ENCODE peak calls at places on chromosomes 4 and X, in six cellular contexts. I is astrocyte; Q is tibial nerve; B is CD8-positive, alpha-beta memory T cell; S is right cardiac atrium; T is cardiac muscle cell. R is an unnamed sample.

GRCh38 chr4:108148316-108148715 is 20.4 kb downstream of the LEF1 start:
- DNase-seq in Q (no peak), S (no peak), B (no peak), T (no peak), I (no peak), R (no peak)

GRCh38 chrX:150635952-150636351 is 57.2 kb upstream of the MTMR1 start:
- DNase-seq in B (no peak), S (no peak), I (peak), Q (no peak), T (no peak), R (peak)

GRCh38 chrX:70907900-70908299 is 611 bp downstream of the TEX11 start:
- DNase-seq in Q (no peak), B (no peak), T (no peak), I (no peak), S (no peak), R (no peak)

GRCh38 chrX:100658936-100659335 is 14.9 kb downstream of the SRPX2 start:
- DNase-seq in Q (no peak), I (no peak), S (no peak), B (no peak), T (no peak), R (no peak)

GRCh38 chr4:15754323-15754722 is 23.8 kb upstream of the CD38 start:
- DNase-seq in S (no peak), T (no peak), B (peak), I (peak), Q (no peak), R (no peak)

GRCh38 chrX:155819966-155820491 is 61.1 kb upstream of the VAMP7 start:
- DNase-seq in Q (peak), S (peak), T (peak), B (peak), I (peak), R (peak)

GRCh38 chr4:102263024-102263787 is 82.1 kb downstream of the SLC39A8 start:
- DNase-seq in Q (peak), T (peak), B (no peak), I (peak), S (no peak), R (peak)

GRCh38 chrX:29422034-29422433 is 793.3 kb upstream of the MAGEB2 start:
- DNase-seq in Q (no peak), S (no peak), I (no peak), T (no peak), B (no peak), R (no peak)

GRCh38 chrX:23931149-23931604 is 23.4 kb downstream of the CXorf58 start:
- DNase-seq in I (no peak), B (peak), T (no peak), Q (no peak), S (no peak), R (no peak)

GRCh38 chrX:14032383-14032782 is 2.7 kb upstream of the GEMIN8 start:
- DNase-seq in I (no peak), S (no peak), B (peak), T (peak), Q (peak), R (no peak)

GRCh38 chr4:143411527-143412480 is 75.1 kb downstream of the GAB1 start:
- DNase-seq in B (no peak), T (no peak), I (peak), Q (no peak), S (no peak), R (no peak)

GRCh38 chr4:12827966-12828365 is 656.2 kb downstream of the RAB28 start:
- DNase-seq in I (no peak), S (no peak), T (no peak), Q (no peak), B (no peak), R (no peak)

GRCh38 chrX:13494562-13494961 is 74.8 kb upstream of the EGFL6 start:
- DNase-seq in T (no peak), I (no peak), S (no peak), Q (no peak), B (no peak), R (no peak)

GRCh38 chr4:140374130-140374477 is 658 bp downstream of the SCOC start:
- DNase-seq in Q (no peak), S (no peak), T (no peak), I (no peak), B (no peak), R (no peak)

GRCh38 chr4:20420916-20421315 is 169.2 kb downstream of the SLIT2 start:
- DNase-seq in T (no peak), Q (no peak), S (no peak), I (no peak), B (no peak), R (no peak)

GRCh38 chr4:1985780-1986577 is 22.8 kb downstream of the NELFA start:
- DNase-seq in S (peak), Q (no peak), B (no peak), T (no peak), I (no peak), R (no peak)

GRCh38 chr4:76703123-76703490 is 194.8 kb downstream of the SOWAHB start:
- DNase-seq in T (no peak), Q (no peak), B (no peak), I (no peak), S (no peak), R (peak)
- H3K27ac ChIP-seq in T (no peak), Q (no peak), B (no peak), I (peak), S (no peak), R (peak)

GRCh38 chr4:113899260-113900177 is 79.9 kb downstream of the ARSJ start:
- DNase-seq in B (peak), Q (no peak), I (no peak), S (peak), T (no peak), R (no peak)

GRCh38 chr4:113905301-113905700 is 74.1 kb downstream of the ARSJ start:
- DNase-seq in T (no peak), S (no peak), I (no peak), Q (no peak), B (no peak), R (no peak)

GRCh38 chr4:113907559-113907958 is 71.9 kb downstream of the ARSJ start:
- DNase-seq in S (no peak), T (no peak), I (no peak), Q (no peak), B (no peak), R (no peak)

DNA sequence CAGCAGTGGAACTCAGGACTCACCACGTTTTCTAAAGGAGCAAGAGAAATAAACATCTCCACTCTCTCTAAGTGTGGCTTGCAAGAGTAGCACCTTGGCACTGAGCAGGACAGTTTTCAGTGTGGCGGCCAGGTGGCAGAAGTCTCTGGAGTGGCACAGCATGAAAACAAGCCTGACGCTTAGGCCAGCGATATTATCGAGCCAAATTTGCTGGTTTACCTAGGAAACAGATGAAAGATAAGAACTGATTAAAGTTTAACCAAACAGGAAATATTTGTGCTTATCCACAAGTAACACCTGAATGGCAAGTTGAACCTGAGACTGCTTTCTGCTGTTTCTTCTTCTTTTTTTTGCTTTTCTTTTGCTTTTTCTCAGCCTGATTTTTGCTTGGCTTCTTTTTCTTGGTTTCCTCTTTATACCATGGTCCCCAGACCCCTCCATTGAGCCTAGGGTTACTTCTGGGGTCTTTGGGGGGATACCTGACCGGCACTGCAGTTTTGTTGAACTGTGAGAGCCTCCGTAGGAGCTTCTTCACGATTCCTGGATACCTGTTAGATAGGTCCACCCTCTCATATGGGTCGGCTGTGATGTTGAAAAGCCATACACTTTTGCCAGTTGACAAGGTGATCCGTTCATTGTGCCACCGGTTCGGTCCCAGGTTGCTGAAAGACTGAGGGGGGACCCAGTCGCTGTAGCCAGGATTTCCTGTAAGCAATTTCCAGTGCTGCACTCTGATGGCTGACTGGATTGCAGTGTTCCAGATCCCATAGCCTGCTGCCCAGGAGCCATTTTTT is 77.3 kb downstream of the ARSJ start:
- DNase-seq in T (no peak), B (peak), Q (no peak), I (no peak), S (peak), R (no peak)
- H3K27ac ChIP-seq in T (no peak), B (no peak), Q (no peak), I (no peak), S (no peak), R (no peak)

GRCh38 chr4:183733181-183733580 is 74.1 kb downstream of the TRAPPC11 start:
- DNase-seq in Q (no peak), T (no peak), S (no peak), B (no peak), I (no peak), R (no peak)

GRCh38 chr4:183738961-183739360 is 79.9 kb downstream of the TRAPPC11 start:
- DNase-seq in I (no peak), Q (no peak), B (no peak), S (no peak), T (no peak), R (no peak)

GRCh38 chr4:183738081-183738673 is 79.1 kb downstream of the TRAPPC11 start:
- DNase-seq in T (no peak), I (peak), S (no peak), Q (no peak), B (no peak), R (peak)
- H3K27ac ChIP-seq in T (no peak), I (no peak), S (no peak), Q (no peak), B (no peak), R (peak)

DNA sequence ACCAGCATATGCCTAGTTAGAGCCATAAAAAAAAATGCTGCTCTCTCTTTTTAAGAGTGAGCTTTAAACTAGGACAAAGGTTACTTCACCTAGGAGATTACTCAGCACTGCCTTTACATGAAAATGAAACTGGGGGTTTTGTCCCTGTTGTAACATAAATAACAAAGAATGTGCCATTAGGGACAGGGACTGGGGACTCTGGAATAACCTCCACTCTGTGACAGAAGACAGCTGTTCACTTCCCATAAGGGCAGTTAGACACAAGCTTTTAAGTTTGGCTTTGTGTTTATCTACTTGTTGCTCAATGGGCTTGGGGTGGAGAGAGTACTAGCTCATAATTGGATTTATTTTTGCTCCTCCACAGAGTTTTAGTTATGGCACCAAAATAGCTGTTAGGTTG is 11.9 kb downstream of the ENPEP start:
- DNase-seq in T (no peak), B (no peak), I (no peak), Q (no peak), S (no peak), R (no peak)
- H3K27ac ChIP-seq in T (peak), B (no peak), I (no peak), Q (no peak), S (no peak), R (no peak)

DNA sequence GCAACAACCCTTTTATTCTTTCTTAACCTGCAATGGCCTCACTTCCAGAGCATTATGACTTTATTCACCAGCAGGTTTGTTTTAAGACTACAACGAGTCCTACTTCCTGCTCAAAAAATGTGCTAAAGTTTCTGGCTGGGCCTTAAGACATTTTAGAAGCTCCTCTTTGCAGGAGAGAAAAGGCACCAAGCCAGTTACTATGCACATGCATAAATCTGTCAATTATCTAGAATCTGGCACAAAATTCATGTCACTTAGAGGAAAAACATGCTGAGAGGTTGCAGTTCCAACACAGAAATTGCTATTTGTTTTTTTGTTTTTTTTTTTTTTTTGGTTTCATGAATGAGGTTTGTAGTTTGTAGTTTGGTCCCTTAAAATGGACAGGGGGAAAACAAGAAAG is 223.0 kb upstream of the EPHA5 start:
- DNase-seq in T (no peak), B (no peak), I (no peak), Q (no peak), S (no peak), R (no peak)
- H3K27ac ChIP-seq in T (no peak), B (no peak), I (no peak), Q (no peak), S (no peak), R (no peak)

GRCh38 chr4:122666527-122667245 is 45.8 kb upstream of the IL21 start:
- DNase-seq in Q (no peak), S (no peak), B (no peak), T (no peak), I (peak), R (peak)

GRCh38 chr4:122669911-122670738 is 49.3 kb upstream of the IL21 start:
- DNase-seq in I (no peak), B (no peak), T (no peak), S (no peak), Q (no peak), R (no peak)

GRCh38 chr4:122665148-122665547 is 44.3 kb upstream of the IL21 start:
- DNase-seq in B (no peak), I (no peak), Q (no peak), T (no peak), S (no peak), R (no peak)

GRCh38 chr4:122672091-122672490 is 51.2 kb upstream of the IL21 start:
- DNase-seq in T (no peak), Q (no peak), S (no peak), B (no peak), I (no peak), R (no peak)

GRCh38 chr4:122668241-122668640 is 47.4 kb upstream of the IL21 start:
- DNase-seq in B (no peak), I (peak), T (no peak), Q (no peak), S (no peak), R (no peak)
- H3K27ac ChIP-seq in B (no peak), I (peak), T (no peak), Q (no peak), S (no peak), R (no peak)

DNA sequence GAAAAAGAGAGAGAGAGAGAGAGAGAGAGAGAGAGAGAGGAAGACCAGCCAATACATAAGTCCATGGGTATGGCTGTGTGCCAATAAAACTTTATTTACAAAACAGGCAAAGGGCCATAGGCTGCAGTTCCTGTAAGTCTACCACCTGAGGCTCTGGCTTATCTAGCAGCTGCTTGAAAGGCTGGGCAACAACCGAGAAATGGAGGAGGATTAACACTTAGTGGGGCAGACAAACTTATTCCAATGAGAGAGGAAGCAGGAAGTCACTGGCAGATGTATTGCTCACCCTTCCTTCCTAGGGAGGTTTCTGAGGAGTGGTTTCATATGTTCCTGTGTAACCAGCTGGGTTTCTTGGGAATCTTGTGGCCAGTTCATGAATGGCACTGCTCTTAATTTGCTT is 4.7 kb upstream of the GPR143 start:
- DNase-seq in S (no peak), I (no peak), B (no peak), T (no peak), Q (no peak), R (peak)
- H3K27ac ChIP-seq in S (no peak), I (no peak), B (no peak), T (no peak), Q (no peak), R (peak)